ENCODE peak calls at places on chromosomes 12 and 14, in ten cellular contexts. G is cerebellar cortex; F is MCF 10A; E is aorta; Y is stimulated activated CD8-positive, alpha-beta memory T cell treated with anti-CD3 and anti-CD28 coated beads, Interleukin-7, amount 100 ng/mL, for 48 hours; M is M059J; Q is GM20000; I is neural progenitor cell; C is posterior cingulate gyrus; U is HEK293T. S is an unnamed sample.

GRCh38 chr12:128259556-128260070 is 7.4 kb upstream of the TMEM132C start:
- DNase-seq in U (peak), I (peak), M (no peak), E (no peak), Y (no peak), G (peak), Q (peak), C (peak), F (no peak), S (peak)

GRCh38 chr12:27966870-27967269 is 5.7 kb downstream of the PTHLH start:
- DNase-seq in G (no peak), E (no peak), Q (no peak), U (no peak), M (peak), I (no peak), Y (no peak), F (peak), C (no peak), S (no peak)

GRCh38 chr14:60722836-60723217 is 1.3 kb downstream of the SIX4 start:
- DNase-seq in F (no peak), G (peak), C (peak), U (peak), I (no peak), Y (no peak), E (peak), M (peak), Q (peak), S (no peak)

GRCh38 chr14:93788307-93788556 is at the start of gene PRIMA1:
- DNase-seq in I (no peak), U (no peak), F (no peak), M (no peak), Q (no peak), E (no peak), G (no peak), Y (no peak), C (no peak), S (no peak)

GRCh38 chr14:91143862-91144261 is 30.0 kb downstream of the DGLUCY start:
- DNase-seq in Y (no peak), I (no peak), Q (no peak), U (no peak), E (peak), F (peak), M (no peak), C (no peak), G (peak), S (no peak)

GRCh38 chr12:94783862-94784261 is 133.5 kb upstream of the TMCC3 start:
- DNase-seq in G (no peak), Q (no peak), C (no peak), E (no peak), Y (no peak), F (no peak), I (no peak), M (peak), U (no peak), S (no peak)

GRCh38 chr12:58818546-58818945 is 101.8 kb downstream of the LRIG3 start:
- DNase-seq in F (peak), Q (no peak), Y (no peak), E (no peak), C (no peak), I (no peak), G (no peak), U (no peak), M (peak), S (no peak)

GRCh38 chr12:15540025-15540424 is 217.7 kb downstream of the PTPRO start:
- DNase-seq in U (no peak), C (no peak), Q (no peak), F (no peak), E (no peak), I (no peak), G (no peak), M (no peak), Y (no peak), S (no peak)

GRCh38 chr12:50224026-50224692 is 57.0 kb upstream of the CERS5 start:
- DNase-seq in E (no peak), U (no peak), M (peak), F (peak), I (peak), G (no peak), Q (no peak), Y (peak), C (no peak), S (peak)

S was measured in RPMI8226.